ENCODE peak calls at places on chromosomes 13 and 19, in six cellular contexts. J, R, V, Z, M and F are unnamed samples.
A peak's percentile ranks its signal among the peaks of the same experiment; 100 is the strongest.

GRCh38 chr13:92487238-92487637 is 739.4 kb upstream of the GPC6 start:
- DNase-seq in V (no peak), J (no peak), R (no peak), Z (no peak), M (no peak), F (no peak)

GRCh38 chr19:16772841-16773240 is 53.2 kb downstream of the NWD1 start:
- DNase-seq in J (no peak), M (no peak), V (no peak), Z (no peak), R (no peak), F (no peak)

GRCh38 chr13:102090532-102090931 is 311.3 kb downstream of the FGF14 start:
- DNase-seq in V (no peak), J (no peak), Z (no peak), R (no peak), M (no peak), F (no peak)

GRCh38 chr13:27302643-27303262 is 32.1 kb downstream of the RASL11A start:
- DNase-seq in M (no peak), V (no peak), R (no peak), Z (no peak), J (no peak), F (no peak)

GRCh38 chr19:4507804-4508203 is 10.5 kb downstream of the PLIN4 start:
- DNase-seq in V (no peak), Z (no peak), M (no peak), J (no peak), R (no peak), F (no peak)

GRCh38 chr13:102555914-102556553 is 40.8 kb upstream of the TPP2 start:
- DNase-seq in Z (peak; percentile 47), V (no peak), R (peak; percentile 68), J (peak; percentile 9), M (peak; percentile 45), F (peak; percentile 23)

GRCh38 chr19:948842-949496 is 23.1 kb downstream of the ARID3A start:
- DNase-seq in J (no peak), Z (no peak), M (no peak), R (no peak), V (no peak), F (no peak)

GRCh38 chr13:62626771-62627170 is 1211.1 kb upstream of the PCDH20 start:
- DNase-seq in J (peak; percentile 37), V (no peak), R (no peak), Z (no peak), M (no peak), F (peak; percentile 4)

GRCh38 chr13:105177265-105177900 is 1358.1 kb downstream of the EFNB2 start:
- DNase-seq in Z (no peak), M (no peak), J (no peak), R (peak; percentile 5), V (no peak), F (no peak)